ENCODE peak calls at places on chromosomes 7 and 10, in five cellular contexts. J is GM23338, E is HFF-Myc, R is fibroblast of pulmonary artery, U is GDM1. T is an unnamed sample.

GRCh38 chr7:21550076-21550475 is 7.2 kb downstream of the DNAH11 start:
- DNase-seq in J (no peak), E (no peak), R (no peak), U (no peak), T (no peak)

GRCh38 chr10:84336406-84336805 is 8.0 kb downstream of the CCSER2 start:
- DNase-seq in J (peak; percentile 31), E (no peak), R (no peak), U (no peak), T (no peak)

GRCh38 chr7:1460757-1461639 is 1.7 kb upstream of the MICALL2 start:
- DNase-seq in J (peak; percentile 66), E (no peak), R (peak; percentile 55), U (no peak), T (no peak)

GRCh38 chr7:132349085-132349484 is 227.2 kb downstream of the PLXNA4 start:
- DNase-seq in J (no peak), E (no peak), R (no peak), U (no peak), T (no peak)

GRCh38 chr7:47047384-47047783 is 534.5 kb downstream of the TNS3 start:
- DNase-seq in J (no peak), E (no peak), R (no peak), U (no peak), T (no peak)

GRCh38 chr10:73731588-73732375 is 12.4 kb upstream of the SEC24C start:
- DNase-seq in J (no peak), E (no peak), R (no peak), U (no peak), T (no peak)

GRCh38 chr7:47349401-47349800 is 232.5 kb downstream of the TNS3 start:
- DNase-seq in J (no peak), E (no peak), R (no peak), U (no peak), T (no peak)

GRCh38 chr10:76871697-76872295 is 765.8 kb downstream of the KCNMA1 start:
- DNase-seq in J (no peak), E (no peak), R (no peak), U (no peak), T (no peak)

GRCh38 chr7:21318190-21318915 is 109.5 kb upstream of the SP4 start:
- DNase-seq in J (no peak), E (no peak), R (peak; percentile 34), U (no peak), T (no peak)

GRCh38 chr10:127880557-127880956 is 12.2 kb downstream of the CLRN3 start:
- DNase-seq in J (no peak), E (no peak), R (no peak), U (peak; percentile 83), T (peak; percentile 25)

GRCh38 chr7:85765698-85766298 is 578.9 kb upstream of the SEMA3D start:
- DNase-seq in J (peak; percentile 33), E (no peak), R (no peak), U (no peak), T (peak; percentile 16)

GRCh38 chr10:26567349-26567721 is 129.2 kb downstream of the APBB1IP start:
- DNase-seq in J (no peak), E (no peak), R (no peak), U (no peak), T (no peak)

GRCh38 chr7:151088856-151089699 is 2.8 kb downstream of the AGAP3 start:
- DNase-seq in J (peak; percentile 61), E (no peak), R (peak; percentile 62), U (no peak), T (peak; percentile 59)